ENCODE peak calls at places on chromosomes 6 and 20, in eight cellular contexts. A is GM10248; D is upper lobe of right lung; J is stimulated activated CD4-positive, alpha-beta T cell treated with anti-CD3 and anti-CD28 coated beads, Interleukin-15, amount 100 ng/mL, for 1 hour; E is stomach; S is kidney; F is WTC11; G is activated CD4-positive, alpha-beta T cell treated with anti-CD3 and anti-CD28 coated beads for 48 hours. P is an unnamed sample.

GRCh38 chr6:55397986-55398385 is 70.7 kb downstream of the GFRAL start:
- DNase-seq in E (no peak), D (no peak), G (no peak), A (no peak), S (no peak), J (no peak), F (no peak), P (no peak)

GRCh38 chr20:43196243-43196642 is 6.5 kb upstream of the PTPRT start:
- DNase-seq in S (no peak), G (no peak), A (no peak), D (no peak), F (no peak), E (no peak), J (no peak), P (no peak)

GRCh38 chr6:111663692-111664564 is 58.2 kb upstream of the TRAF3IP2 start:
- DNase-seq in A (no peak), J (no peak), D (no peak), S (peak; percentile 81), E (no peak), F (peak; percentile 84), G (no peak), P (no peak)

GRCh38 chr20:39109933-39110818 is 148.0 kb downstream of the DHX35 start:
- DNase-seq in S (no peak), F (peak; percentile 51), D (no peak), J (no peak), G (no peak), A (no peak), E (no peak), P (no peak)

GRCh38 chr20:62832212-62832922 is 15.5 kb downstream of the COL9A3 start:
- DNase-seq in D (no peak), J (no peak), S (peak; percentile 80), E (peak; percentile 81), A (peak; percentile 67), F (peak; percentile 71), G (peak; percentile 65), P (peak; percentile 84)

GRCh38 chr6:105015482-105015881 is 58.6 kb downstream of the LIN28B start:
- DNase-seq in D (no peak), G (no peak), F (no peak), A (no peak), J (no peak), S (no peak), E (no peak), P (no peak)

GRCh38 chr20:44495802-44496481 is 20.3 kb downstream of the TTPAL start:
- DNase-seq in F (no peak), A (no peak), E (no peak), G (peak; percentile 34), S (no peak), D (no peak), J (no peak), P (no peak)

GRCh38 chr6:11718031-11718430 is 60.6 kb downstream of the ADTRP start:
- DNase-seq in A (no peak), F (no peak), J (no peak), E (no peak), G (no peak), S (no peak), D (no peak), P (no peak)

GRCh38 chr6:92132446-92132845 is 1286.9 kb downstream of the EPHA7 start:
- DNase-seq in F (no peak), E (no peak), A (no peak), G (no peak), D (no peak), S (no peak), J (no peak), P (no peak)

GRCh38 chr6:31057426-31058003 is 47.2 kb downstream of the MUC22 start:
- DNase-seq in J (no peak), S (no peak), F (no peak), E (no peak), D (no peak), A (no peak), G (no peak), P (no peak)

GRCh38 chr6:79601020-79601609 is 30.0 kb upstream of the SH3BGRL2 start:
- DNase-seq in J (no peak), S (no peak), F (no peak), E (no peak), D (no peak), G (no peak), A (no peak), P (no peak)

GRCh38 chr20:57388953-57389694 is 2.1 kb upstream of the RBM38 start:
- DNase-seq in A (peak; percentile 85), S (peak; percentile 94), G (peak; percentile 72), D (peak; percentile 93), J (peak; percentile 39), F (peak; percentile 78), E (peak; percentile 90), P (peak; percentile 95)

GRCh38 chr6:91106083-91106482 is 519.2 kb upstream of the MAP3K7 start:
- DNase-seq in A (no peak), E (no peak), G (no peak), D (no peak), F (no peak), S (no peak), J (no peak), P (no peak)

GRCh38 chr6:22003219-22003779 is 293.5 kb downstream of the PRL start:
- DNase-seq in G (no peak), S (no peak), A (no peak), E (no peak), J (no peak), D (no peak), F (no peak), P (no peak)

GRCh38 chr6:140178550-140179334 is 804.3 kb upstream of the CITED2 start:
- DNase-seq in J (no peak), S (no peak), E (no peak), A (no peak), D (no peak), F (no peak), G (no peak), P (no peak)

GRCh38 chr20:33732166-33732970 is 572 bp downstream of the ZNF341 start:
- DNase-seq in J (peak; percentile 81), S (peak; percentile 97), E (peak; percentile 90), A (peak; percentile 83), G (peak; percentile 83), F (peak; percentile 84), D (peak; percentile 96), P (peak; percentile 99)

GRCh38 chr6:26223677-26224546 is 136.7 kb downstream of the HFE start:
- DNase-seq in J (peak; percentile 29), E (peak; percentile 75), D (no peak), S (no peak), A (peak; percentile 58), F (no peak), G (peak; percentile 67), P (peak; percentile 83)

GRCh38 chr6:148285205-148285604 is 57.4 kb upstream of the SASH1 start:
- DNase-seq in A (no peak), G (no peak), D (no peak), S (no peak), J (no peak), E (no peak), F (no peak), P (no peak)

GRCh38 chr20:6178537-6178936 is 55.7 kb upstream of the FERMT1 start:
- DNase-seq in S (no peak), G (no peak), F (no peak), J (no peak), D (no peak), E (no peak), A (no peak), P (no peak)

GRCh38 chr6:157647261-157647915 is 175.7 kb upstream of the SNX9 start:
- DNase-seq in A (no peak), S (no peak), F (no peak), J (no peak), G (no peak), D (peak; percentile 40), E (no peak), P (no peak)

GRCh38 chr6:159512104-159512503 is 180.9 kb downstream of the SOD2 start:
- DNase-seq in J (no peak), D (no peak), G (no peak), F (no peak), S (no peak), E (no peak), A (no peak), P (no peak)

GRCh38 chr6:37919417-37920157 is 100.1 kb downstream of the ZFAND3 start:
- DNase-seq in S (no peak), G (no peak), J (no peak), D (no peak), A (no peak), F (no peak), E (no peak), P (no peak)

GRCh38 chr6:126188271-126188909 is 151.5 kb upstream of the CENPW start:
- DNase-seq in S (no peak), D (no peak), G (no peak), J (no peak), F (no peak), A (no peak), E (no peak), P (no peak)

GRCh38 chr6:169592558-169592957 is 109.3 kb downstream of the WDR27 start:
- DNase-seq in A (no peak), E (no peak), G (no peak), F (no peak), S (no peak), D (no peak), J (no peak), P (no peak)